ENCODE peak calls at places on chromosomes 13 and 19, in four cellular contexts. F is tibial nerve, M is GM06990, J is upper lobe of right lung. N is an unnamed sample.

GRCh38 chr13:31036717-31037116 is 104.3 kb downstream of the TEX26 start:
- DNase-seq in M (no peak), F (no peak), J (no peak), N (no peak)

GRCh38 chr19:39209196-39209595 is 5.1 kb upstream of the SYCN start:
- DNase-seq in M (no peak), F (no peak), J (no peak), N (no peak)

GRCh38 chr13:73708393-73708985 is 425.7 kb downstream of the KLF12 start:
- DNase-seq in M (peak; percentile 17), J (no peak), F (peak; percentile 68), N (peak; percentile 44)

GRCh38 chr19:40506099-40506498 is 39.3 kb downstream of the SPTBN4 start:
- DNase-seq in J (no peak), M (no peak), F (no peak), N (no peak)

GRCh38 chr19:38898788-38899446 is 501 bp downstream of the SIRT2 start:
- DNase-seq in F (peak; percentile 18), J (no peak), M (no peak), N (peak; percentile 13)

GRCh38 chr13:95349267-95349666 is 48.0 kb upstream of the ABCC4 start:
- DNase-seq in J (no peak), M (no peak), F (no peak), N (no peak)

GRCh38 chr19:662207-662961 is 630 bp downstream of the RNF126 start:
- DNase-seq in J (peak; percentile 84), M (peak; percentile 61), F (no peak), N (no peak)

GRCh38 chr13:41554626-41555386 is 97.5 kb downstream of the RGCC start:
- DNase-seq in M (peak; percentile 46), J (no peak), F (no peak), N (no peak)

GRCh38 chr13:20340759-20341161 is 108.6 kb upstream of the GJB6 start:
- DNase-seq in J (peak; percentile 82), M (no peak), F (peak; percentile 64), N (no peak)

GRCh38 chr13:33138441-33138840 is 122.2 kb downstream of the KL start:
- DNase-seq in J (no peak), F (no peak), M (no peak), N (no peak)

GRCh38 chr19:28019901-28020300 is 1193.0 kb downstream of the UQCRFS1 start:
- DNase-seq in M (no peak), F (no peak), J (no peak), N (no peak)

GRCh38 chr19:507286-508203 is at the start of gene TPGS1:
- DNase-seq in F (peak; percentile 57), J (peak; percentile 95), M (peak; percentile 88), N (peak; percentile 100)

GRCh38 chr19:57302020-57302465 is 18.2 kb upstream of the ZNF543 start:
- DNase-seq in J (no peak), M (no peak), F (no peak), N (no peak)

GRCh38 chr13:45269204-45269603 is 68.4 kb upstream of the KCTD4 start:
- DNase-seq in M (no peak), F (no peak), J (no peak), N (no peak)

GRCh38 chr19:1173160-1173844 is 766 bp downstream of the SBNO2 start:
- DNase-seq in F (no peak), J (peak; percentile 78), M (no peak), N (no peak)

GRCh38 chr13:52599037-52599852 is 43.0 kb upstream of the HNRNPA1L2 start:
- DNase-seq in J (no peak), F (peak; percentile 28), M (no peak), N (peak; percentile 70)

GRCh38 chr19:29785955-29786589 is 25.7 kb upstream of the CCNE1 start:
- DNase-seq in J (no peak), F (no peak), M (no peak), N (no peak)

GRCh38 chr13:57632276-57633140 is 964 bp downstream of the PCDH17 start:
- DNase-seq in F (no peak), M (no peak), J (peak; percentile 60), N (no peak)

GRCh38 chr19:34350161-34350561 is 14.8 kb upstream of the GPI start:
- DNase-seq in J (no peak), M (no peak), F (no peak), N (no peak)

GRCh38 chr13:48586591-48587103 is 53.8 kb upstream of the RCBTB2 start:
- DNase-seq in M (no peak), J (no peak), F (no peak), N (peak; percentile 49)

GRCh38 chr13:97880298-97880675 is 73.2 kb upstream of the IPO5 start:
- DNase-seq in J (no peak), M (no peak), F (no peak), N (no peak)

GRCh38 chr19:28898279-28898678 is 314.7 kb downstream of the UQCRFS1 start:
- DNase-seq in J (no peak), M (no peak), F (no peak), N (no peak)

GRCh38 chr19:33705090-33705847 is 83.5 kb downstream of the CHST8 start:
- DNase-seq in F (no peak), M (no peak), J (peak; percentile 46), N (no peak)

GRCh38 chr13:57443494-57443893 is 188.1 kb upstream of the PCDH17 start:
- DNase-seq in F (no peak), J (no peak), M (no peak), N (no peak)

GRCh38 chr13:52695856-52696255 is 43.2 kb downstream of the SUGT1 start:
- DNase-seq in J (no peak), M (peak; percentile 18), F (no peak), N (no peak)

GRCh38 chr19:10018786-10019185 is 5.5 kb downstream of the RDH8 start:
- DNase-seq in J (no peak), F (no peak), M (no peak), N (no peak)

GRCh38 chr19:42553292-42554045 is 25.2 kb upstream of the CEACAM1 start:
- DNase-seq in J (no peak), F (no peak), M (no peak), N (no peak)

GRCh38 chr13:110574161-110574560 is 12.6 kb upstream of the RAB20 start:
- DNase-seq in M (no peak), F (no peak), J (peak; percentile 18), N (no peak)
- H3K27me3 ChIP-seq in M (no peaks in the 10 kb centered on the region), F (peaks cover 12% of the 10 kb centered on the region), J (peaks cover 7% of the 10 kb centered on the region), N (no peaks in the 10 kb centered on the region)

GRCh38 chr19:17950310-17951150 is 16.4 kb upstream of the KCNN1 start:
- DNase-seq in J (no peak), M (peak; percentile 48), F (no peak), N (no peak)
- H3K27me3 ChIP-seq in J (peaks cover 64% of the 10 kb centered on the region), M (no peaks in the 10 kb centered on the region), F (peaks cover 68% of the 10 kb centered on the region), N (peaks cover 18% of the 10 kb centered on the region)

GRCh38 chr19:14957464-14957863 is 16.2 kb downstream of the OR7C2 start:
- DNase-seq in M (no peak), F (no peak), J (no peak), N (no peak)
- H3K27me3 ChIP-seq in M (no peaks in the 10 kb centered on the region), F (no peaks in the 10 kb centered on the region), J (no peaks in the 10 kb centered on the region), N (no peaks in the 10 kb centered on the region)

GRCh38 chr13:28056426-28056825 is 44.0 kb downstream of the FLT3 start:
- DNase-seq in J (no peak), F (no peak), M (no peak), N (no peak)
- H3K27me3 ChIP-seq in J (peaks cover 15% of the 10 kb centered on the region), F (no peaks in the 10 kb centered on the region), M (no peaks in the 10 kb centered on the region), N (peaks cover 2% of the 10 kb centered on the region)

DNA sequence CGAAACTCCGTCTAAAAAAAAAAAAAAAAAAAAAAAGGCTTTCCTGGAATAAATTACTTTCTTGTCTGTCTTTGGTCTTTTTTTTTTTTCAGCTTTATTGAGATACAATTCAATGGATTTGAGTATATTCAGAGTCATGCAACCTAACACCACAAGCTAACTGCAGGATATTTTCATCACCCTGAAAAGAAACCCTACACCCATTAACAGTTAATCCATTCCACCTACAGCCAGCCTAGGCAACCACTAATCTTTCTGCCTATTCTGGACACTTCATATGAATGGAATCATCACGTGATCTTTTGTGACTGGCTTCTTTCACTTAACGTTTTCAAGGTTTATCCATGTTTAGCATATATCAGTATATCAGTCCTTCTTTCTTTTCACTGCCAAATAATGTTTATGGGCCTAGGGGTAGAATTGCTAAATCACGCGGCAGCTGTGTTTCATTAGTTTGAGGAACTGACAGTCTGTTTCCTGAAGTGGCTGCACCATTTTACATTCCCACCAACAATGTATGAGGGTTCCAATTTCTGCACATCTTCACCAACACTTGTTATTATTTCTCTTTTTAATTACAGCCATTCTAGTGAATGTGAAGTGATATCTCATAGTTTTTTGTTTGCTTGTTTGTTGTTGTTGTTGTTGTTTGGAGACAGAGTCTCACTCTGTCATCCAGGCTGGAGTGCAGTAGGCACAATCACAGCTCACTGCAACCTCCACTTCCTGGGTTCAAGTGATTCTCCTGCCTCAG is 19.9 kb downstream of the LRFN3 start:
- DNase-seq in J (no peak), F (no peak), M (no peak), N (no peak)
- H3K27me3 ChIP-seq in J (peaks cover 23% of the 10 kb centered on the region), F (peaks cover 36% of the 10 kb centered on the region), M (no peaks in the 10 kb centered on the region), N (peaks cover 7% of the 10 kb centered on the region)

GRCh38 chr19:9014809-9015208 is 4.6 kb upstream of the MUC16 start:
- DNase-seq in F (no peak), M (no peak), J (no peak), N (no peak)
- H3K27me3 ChIP-seq in F (no peaks in the 10 kb centered on the region), M (no peaks in the 10 kb centered on the region), J (no peaks in the 10 kb centered on the region), N (no peaks in the 10 kb centered on the region)

DNA sequence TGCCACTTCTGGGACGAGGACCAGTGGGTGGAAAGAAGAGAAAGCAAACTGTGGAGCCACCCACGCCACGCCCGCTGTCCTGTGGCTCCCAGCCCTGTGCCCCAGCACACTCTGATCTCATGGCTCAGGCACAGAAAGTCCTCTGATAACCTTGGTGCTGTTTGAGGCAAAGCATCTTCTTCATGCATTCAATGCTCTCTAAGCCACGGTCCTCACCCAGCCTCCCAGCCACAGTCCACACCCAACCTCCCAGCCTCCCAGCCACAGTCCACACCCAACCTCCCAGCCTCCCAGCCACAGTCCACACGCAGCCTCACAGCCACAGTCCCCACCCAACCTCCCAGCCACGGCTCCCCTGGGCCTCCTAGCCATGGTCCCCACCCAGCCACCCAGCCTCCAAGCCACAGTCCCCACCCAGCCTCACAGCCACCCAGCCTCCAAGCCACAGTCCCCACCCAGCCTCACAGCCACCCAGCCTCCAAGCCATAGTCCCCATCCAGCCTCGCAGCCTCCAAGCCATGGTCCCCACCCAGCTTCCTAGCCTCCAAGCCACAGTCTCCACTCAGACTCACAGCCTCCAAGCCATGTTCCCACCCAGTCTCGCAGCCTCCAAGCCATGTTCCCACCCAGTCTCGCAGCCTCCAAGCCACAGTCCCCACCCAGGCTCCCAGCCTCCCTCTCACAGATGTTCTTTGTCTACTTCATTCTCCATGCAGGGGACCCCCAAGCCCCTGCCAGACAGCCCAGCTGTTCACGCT is 74.9 kb downstream of the SOX1 start:
- DNase-seq in M (no peak), J (peak; percentile 40), F (no peak), N (no peak)
- H3K27me3 ChIP-seq in M (no peaks in the 10 kb centered on the region), J (peaks cover 6% of the 10 kb centered on the region), F (no peaks in the 10 kb centered on the region), N (peaks cover 4% of the 10 kb centered on the region)

N was measured in prostate gland.